ENCODE peak calls at places on chromosome 12, in ten cellular contexts. N is adrenal gland; U is mammary epithelial cell; C is AG04450; O is caudate nucleus; K is CD4-positive, alpha-beta memory T cell; E is mesendoderm; I is RWPE2; W is A549; Z is psoas muscle. H is an unnamed sample.

GRCh38 chr12:44653886-44654527 is 222.1 kb downstream of the NELL2 start:
- DNase-seq in N (no peak), U (no peak), C (no peak), O (no peak), K (no peak), E (no peak), I (no peak), W (no peak), Z (no peak), H (no peak)

GRCh38 chr12:28369483-28369882 is 179.2 kb downstream of the CCDC91 start:
- DNase-seq in N (no peak), U (no peak), C (no peak), O (no peak), K (no peak), E (peak; percentile 26), I (no peak), W (peak; percentile 25), Z (no peak), H (no peak)

GRCh38 chr12:122955151-122955550 is 11.1 kb downstream of the ABCB9 start:
- DNase-seq in N (no peak), U (no peak), C (no peak), O (no peak), K (no peak), E (no peak), I (no peak), W (no peak), Z (no peak), H (no peak)

GRCh38 chr12:76799362-76799761 is 35.4 kb downstream of the ZDHHC17 start:
- DNase-seq in N (no peak), U (peak; percentile 44), C (no peak), O (no peak), K (no peak), E (no peak), I (no peak), W (no peak), Z (no peak), H (peak; percentile 14)

GRCh38 chr12:27619308-27619707 is 76.9 kb upstream of the REP15 start:
- DNase-seq in N (no peak), U (peak; percentile 87), C (peak; percentile 8), O (no peak), K (no peak), E (peak; percentile 54), I (no peak), W (peak; percentile 78), Z (no peak), H (no peak)

GRCh38 chr12:6607751-6608591 is 792 bp upstream of the CHD4 start:
- DNase-seq in N (peak; percentile 79), U (peak; percentile 76), C (no peak), O (no peak), K (peak; percentile 79), E (peak; percentile 70), I (no peak), W (peak; percentile 89), Z (peak; percentile 52), H (no peak)

GRCh38 chr12:63889236-63889635 is 44.7 kb downstream of the SRGAP1 start:
- DNase-seq in N (no peak), U (peak; percentile 12), C (peak; percentile 51), O (no peak), K (no peak), E (peak; percentile 10), I (no peak), W (peak; percentile 43), Z (no peak), H (no peak)

GRCh38 chr12:5374691-5375090 is 57.2 kb upstream of the NTF3 start:
- DNase-seq in N (no peak), U (no peak), C (no peak), O (no peak), K (no peak), E (no peak), I (no peak), W (no peak), Z (no peak), H (no peak)

GRCh38 chr12:51752490-51752889 is 96.0 kb downstream of the FIGNL2 start:
- DNase-seq in N (peak; percentile 74), U (peak; percentile 62), C (peak; percentile 60), O (peak; percentile 25), K (no peak), E (peak; percentile 9), I (no peak), W (peak; percentile 46), Z (peak; percentile 63), H (peak; percentile 20)

GRCh38 chr12:99392091-99392850 is 255.3 kb upstream of the GARIN6 start:
- DNase-seq in N (no peak), U (no peak), C (no peak), O (no peak), K (no peak), E (no peak), I (no peak), W (no peak), Z (no peak), H (no peak)

GRCh38 chr12:79939728-79940306 is 4.9 kb upstream of the PPP1R12A start:
- DNase-seq in N (no peak), U (no peak), C (no peak), O (no peak), K (no peak), E (no peak), I (no peak), W (no peak), Z (no peak), H (no peak)

GRCh38 chr12:109052097-109052414 is 320 bp upstream of the USP30 start:
- DNase-seq in N (no peak), U (no peak), C (no peak), O (no peak), K (no peak), E (no peak), I (no peak), W (no peak), Z (no peak), H (no peak)

GRCh38 chr12:11771895-11772502 is 122.5 kb downstream of the ETV6 start:
- DNase-seq in N (no peak), U (peak; percentile 85), C (no peak), O (no peak), K (no peak), E (no peak), I (no peak), W (no peak), Z (no peak), H (no peak)

GRCh38 chr12:15863258-15863835 is 18.8 kb upstream of the STRAP start:
- DNase-seq in N (no peak), U (no peak), C (no peak), O (no peak), K (no peak), E (peak; percentile 53), I (no peak), W (no peak), Z (no peak), H (no peak)

GRCh38 chr12:21940549-21940948 is 677 bp downstream of the ABCC9 start:
- DNase-seq in N (no peak), U (no peak), C (no peak), O (no peak), K (no peak), E (peak; percentile 7), I (no peak), W (no peak), Z (no peak), H (no peak)

GRCh38 chr12:21942377-21942703 is 1.1 kb upstream of the ABCC9 start:
- DNase-seq in N (no peak), U (no peak), C (no peak), O (no peak), K (no peak), E (no peak), I (no peak), W (no peak), Z (no peak), H (no peak)

GRCh38 chr12:21941522-21942376 is 523 bp upstream of the ABCC9 start:
- DNase-seq in N (peak; percentile 67), U (no peak), C (no peak), O (no peak), K (no peak), E (peak; percentile 70), I (no peak), W (no peak), Z (peak; percentile 87), H (no peak)

GRCh38 chr12:21939435-21939834 is 1.8 kb downstream of the ABCC9 start:
- DNase-seq in N (no peak), U (no peak), C (no peak), O (no peak), K (no peak), E (peak; percentile 18), I (no peak), W (no peak), Z (no peak), H (no peak)

GRCh38 chr12:21940972-21941521 is at the start of gene ABCC9:
- DNase-seq in N (peak; percentile 61), U (no peak), C (no peak), O (no peak), K (peak; percentile 5), E (peak; percentile 63), I (no peak), W (no peak), Z (peak; percentile 81), H (no peak)
- H3K27ac ChIP-seq in N (peak within 1 kb of the TSS; percentile 85), U (no peak within 1 kb of the TSS), C (peak within 1 kb of the TSS; percentile 47), O (peak within 1 kb of the TSS; percentile 67), K (no peak within 1 kb of the TSS), E (no peak within 1 kb of the TSS), I (no peak within 1 kb of the TSS), W (no peak within 1 kb of the TSS), Z (peak within 1 kb of the TSS; percentile 94), H (no peak within 1 kb of the TSS)

GRCh38 chr12:120254809-120255208 is 10.7 kb downstream of the PXN start:
- DNase-seq in N (no peak), U (no peak), C (no peak), O (no peak), K (no peak), E (no peak), I (no peak), W (no peak), Z (no peak), H (no peak)
- H3K27ac ChIP-seq in N (peak overlapping the region; percentile 91), U (no peak overlapping the region), C (no peak overlapping the region), O (peak overlapping the region; percentile 52), K (peak overlapping the region; percentile 66), E (no peak overlapping the region), I (peak overlapping the region; percentile 100), W (no peak overlapping the region), Z (peak overlapping the region; percentile 60), H (peak overlapping the region; percentile 99)

DNA sequence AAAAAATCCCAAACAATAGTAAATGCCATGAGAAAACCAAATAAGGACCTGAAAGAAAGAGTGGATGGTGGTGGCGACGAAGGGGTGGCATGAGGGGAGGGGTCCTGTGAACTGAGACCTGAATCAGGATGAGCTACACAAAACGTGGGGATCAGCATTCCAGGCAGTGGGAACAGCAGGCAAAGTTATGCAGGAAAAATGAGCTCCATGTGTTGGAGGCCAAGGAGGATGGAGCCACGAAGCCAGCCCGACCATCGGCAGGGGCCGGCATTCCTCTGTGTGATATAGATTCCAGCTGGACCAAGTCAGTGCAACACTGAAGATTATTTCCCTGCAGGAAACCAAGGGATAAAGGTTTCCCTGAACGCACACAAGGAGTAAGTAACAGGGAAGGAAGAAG is 7.1 kb downstream of the ADGRD1 start:
- DNase-seq in N (no peak), U (no peak), C (no peak), O (no peak), K (no peak), E (no peak), I (no peak), W (no peak), Z (no peak), H (no peak)
- H3K27ac ChIP-seq in N (no peak overlapping the region), U (no peak overlapping the region), C (no peak overlapping the region), O (no peak overlapping the region), K (no peak overlapping the region), E (no peak overlapping the region), I (no peak overlapping the region), W (no peak overlapping the region), Z (no peak overlapping the region), H (no peak overlapping the region)

DNA sequence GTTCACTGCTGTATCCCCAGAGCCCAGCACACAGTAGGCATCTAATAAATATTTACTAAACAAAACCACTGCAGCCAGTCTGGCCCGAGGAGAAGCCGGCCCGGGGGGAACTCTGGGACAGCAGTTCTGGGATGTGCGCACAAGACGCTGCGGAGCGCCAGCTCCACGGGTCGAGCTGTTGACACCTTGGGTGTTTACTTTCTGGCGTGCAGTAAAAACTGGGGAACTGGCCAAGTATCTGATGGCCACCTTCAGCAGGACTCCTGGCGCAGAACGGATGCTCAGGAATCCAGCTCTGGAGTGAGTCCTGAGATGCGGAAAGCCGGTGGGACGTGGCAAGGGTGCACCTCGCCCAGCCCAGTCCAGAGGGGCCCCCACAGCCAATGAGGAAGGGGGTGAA is 65.6 kb downstream of the NCOR2 start:
- DNase-seq in N (no peak), U (no peak), C (no peak), O (no peak), K (no peak), E (no peak), I (no peak), W (no peak), Z (no peak), H (no peak)
- H3K27ac ChIP-seq in N (peak overlapping the region; percentile 54), U (no peak overlapping the region), C (no peak overlapping the region), O (no peak overlapping the region), K (no peak overlapping the region), E (no peak overlapping the region), I (peak overlapping the region; percentile 85), W (no peak overlapping the region), Z (no peak overlapping the region), H (no peak overlapping the region)